ENCODE peak calls at places on chromosomes 6 and 20, in six cellular contexts. V, T, Q, K, U and P are unnamed samples.

GRCh38 chr20:10603971-10604864 is 69.6 kb downstream of the JAG1 start:
- DNase-seq in K (no peak), U (no peak), T (peak), V (no peak), Q (peak), P (peak)

GRCh38 chr6:45576648-45577624 is 199.2 kb upstream of the SUPT3H start:
- DNase-seq in K (peak), U (no peak), V (no peak), Q (no peak), T (no peak), P (no peak)

GRCh38 chr6:90187437-90188049 is 109.1 kb downstream of the BACH2 start:
- DNase-seq in U (no peak), T (no peak), K (no peak), V (no peak), Q (no peak), P (no peak)

GRCh38 chr6:30687659-30688431 is 1.4 kb upstream of the PPP1R18 start:
- DNase-seq in K (peak), V (no peak), Q (no peak), T (no peak), U (peak), P (no peak)

GRCh38 chr6:10341605-10342004 is 73.3 kb downstream of the TFAP2A start:
- DNase-seq in K (no peak), U (no peak), V (no peak), T (no peak), Q (no peak), P (no peak)

GRCh38 chr6:32254761-32255211 is 30.9 kb upstream of the NOTCH4 start:
- DNase-seq in U (no peak), Q (no peak), K (no peak), V (no peak), T (peak), P (no peak)

GRCh38 chr6:126027601-126028000 is 41.3 kb downstream of the TRMT11 start:
- DNase-seq in T (no peak), U (no peak), V (no peak), K (no peak), Q (no peak), P (no peak)

GRCh38 chr6:169172435-169172834 is 81.2 kb downstream of the THBS2 start:
- DNase-seq in T (no peak), Q (no peak), K (no peak), U (peak), V (no peak), P (no peak)

GRCh38 chr20:47191074-47191673 is 165.3 kb downstream of the ZMYND8 start:
- DNase-seq in U (no peak), Q (no peak), K (no peak), T (no peak), V (no peak), P (no peak)

GRCh38 chr6:3729603-3730344 is 21.7 kb downstream of the PXDC1 start:
- DNase-seq in U (no peak), K (no peak), Q (no peak), V (no peak), T (no peak), P (no peak)

GRCh38 chr6:162251257-162251656 is 476.3 kb downstream of the PRKN start:
- DNase-seq in V (no peak), K (peak), T (no peak), U (peak), Q (peak), P (no peak)

GRCh38 chr6:144510859-144511258 is 225.7 kb downstream of the UTRN start:
- DNase-seq in Q (no peak), U (no peak), K (no peak), T (no peak), V (no peak), P (no peak)

GRCh38 chr20:44141873-44142272 is 45.1 kb downstream of the JPH2 start:
- DNase-seq in V (no peak), U (no peak), K (no peak), T (no peak), Q (no peak), P (no peak)

GRCh38 chr6:42696526-42697267 is 25.7 kb downstream of the PRPH2 start:
- DNase-seq in U (no peak), T (no peak), V (no peak), Q (no peak), K (no peak), P (no peak)

GRCh38 chr6:166955121-166955864 is 1.1 kb downstream of the RNASET2 start:
- DNase-seq in T (peak), U (peak), V (no peak), Q (no peak), K (peak), P (no peak)

GRCh38 chr20:2942439-2942838 is 69.2 kb downstream of the PTPRA start:
- DNase-seq in K (no peak), T (no peak), V (no peak), U (no peak), Q (no peak), P (peak)

GRCh38 chr6:5851261-5851757 is 155.4 kb downstream of the NRN1 start:
- DNase-seq in T (peak), U (no peak), K (no peak), V (no peak), Q (no peak), P (peak)

GRCh38 chr6:5053864-5054426 is 31.2 kb upstream of the PPP1R3G start:
- DNase-seq in U (no peak), T (no peak), K (no peak), Q (no peak), V (no peak), P (no peak)

GRCh38 chr6:1604347-1604990 is 5.2 kb upstream of the FOXC1 start:
- DNase-seq in Q (peak), V (no peak), U (peak), T (no peak), K (peak), P (peak)

GRCh38 chr6:112205521-112206458 is 48.6 kb downstream of the LAMA4 start:
- DNase-seq in T (no peak), U (no peak), K (no peak), V (no peak), Q (no peak), P (peak)

GRCh38 chr6:25833136-25833535 is 1.3 kb upstream of the SLC17A1 start:
- DNase-seq in U (no peak), K (no peak), T (no peak), V (no peak), Q (peak), P (no peak)

GRCh38 chr20:53735536-53736050 is 142.0 kb upstream of the ZNF217 start:
- DNase-seq in V (no peak), K (no peak), U (peak), Q (no peak), T (peak), P (peak)

GRCh38 chr6:6362051-6362450 is 41.6 kb upstream of the F13A1 start:
- DNase-seq in Q (no peak), V (no peak), U (peak), K (no peak), T (no peak), P (no peak)

GRCh38 chr20:25145131-25145530 is 50.4 kb upstream of the ENTPD6 start:
- DNase-seq in U (no peak), T (no peak), K (no peak), V (no peak), Q (no peak), P (no peak)

GRCh38 chr20:34709836-34710567 is 5.9 kb downstream of the TP53INP2 start:
- DNase-seq in U (peak), Q (no peak), V (no peak), K (no peak), T (peak), P (peak)

GRCh38 chr6:14286144-14286543 is 168.6 kb downstream of the CD83 start:
- DNase-seq in T (peak), V (no peak), K (no peak), Q (no peak), U (no peak), P (no peak)

GRCh38 chr6:106448000-106448426 is 87.5 kb downstream of the CRYBG1 start:
- DNase-seq in U (peak), Q (no peak), T (no peak), K (no peak), V (peak), P (no peak)

GRCh38 chr20:37311710-37312355 is 22.4 kb downstream of the MANBAL start:
- DNase-seq in Q (no peak), V (no peak), K (no peak), T (no peak), U (no peak), P (no peak)

GRCh38 chr6:116190550-116190949 is 63.3 kb downstream of the TSPYL4 start:
- DNase-seq in U (no peak), V (no peak), T (no peak), K (no peak), Q (no peak), P (no peak)

GRCh38 chr6:155031091-155031490 is 36.0 kb downstream of the TIAM2 start:
- DNase-seq in V (no peak), K (no peak), U (no peak), T (no peak), Q (no peak), P (no peak)

GRCh38 chr6:165732696-165733486 is 69.8 kb upstream of the PDE10A start:
- DNase-seq in U (no peak), V (no peak), K (no peak), T (no peak), Q (no peak), P (no peak)

GRCh38 chr6:169970306-169970988 is 219.0 kb downstream of the ERMARD start:
- DNase-seq in U (no peak), K (no peak), V (no peak), T (no peak), Q (no peak), P (no peak)

GRCh38 chr20:60304026-60304590 is 345.9 kb downstream of the CDH26 start:
- DNase-seq in K (no peak), T (no peak), V (no peak), Q (no peak), U (no peak), P (no peak)

GRCh38 chr6:42403415-42403814 is 48.3 kb downstream of the TRERF1 start:
- DNase-seq in T (no peak), V (no peak), Q (no peak), K (no peak), U (no peak), P (no peak)

GRCh38 chr6:141988954-141989705 is 143.6 kb upstream of the GJE1 start:
- DNase-seq in U (peak), K (peak), T (peak), Q (peak), V (no peak), P (peak)

GRCh38 chr6:3410385-3411360 is 46.2 kb downstream of the SLC22A23 start:
- DNase-seq in U (peak), T (no peak), K (peak), Q (peak), V (no peak), P (peak)

GRCh38 chr6:144195671-144196070 is 45.4 kb downstream of the STX11 start:
- DNase-seq in U (no peak), Q (no peak), T (no peak), V (no peak), K (no peak), P (no peak)

GRCh38 chr6:163240556-163240955 is 174.0 kb upstream of the QKI start:
- DNase-seq in Q (no peak), K (no peak), V (no peak), U (no peak), T (no peak), P (no peak)

DNA sequence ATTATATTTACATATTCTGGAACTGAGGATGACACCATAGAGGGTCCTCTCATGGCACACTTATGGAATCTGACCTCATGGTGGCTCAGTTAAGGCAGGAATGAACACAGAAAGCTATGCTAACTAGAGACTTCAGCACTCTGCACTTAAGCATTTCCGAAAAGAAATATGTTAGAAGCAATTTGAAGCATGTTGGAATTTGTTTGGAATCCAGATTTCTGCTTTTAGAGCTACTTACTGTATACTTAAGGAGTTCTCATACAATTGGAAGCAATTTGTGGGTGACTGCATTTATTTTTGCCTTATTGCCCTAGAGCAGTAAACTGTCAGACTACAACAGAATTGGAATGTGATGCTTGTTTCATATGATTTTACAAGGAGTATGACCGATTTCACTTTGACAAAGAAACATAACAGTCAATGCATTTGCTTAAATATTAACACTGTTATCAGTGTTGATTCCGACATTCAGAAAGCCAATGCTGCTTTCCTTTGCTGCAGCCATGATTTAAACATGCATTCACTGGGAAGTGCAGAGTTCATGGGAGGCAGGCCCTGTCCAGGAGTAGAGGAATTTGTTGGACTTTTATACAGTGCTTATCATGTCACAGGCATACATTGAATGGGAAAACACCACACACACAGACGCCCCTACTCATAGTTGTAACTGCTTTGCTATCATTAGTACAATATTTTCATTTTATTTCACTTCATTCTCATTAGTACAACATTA is 244.4 kb downstream of the SAMD5 start:
- DNase-seq in Q (peak), U (no peak), T (no peak), K (no peak), V (no peak), P (no peak)
- TF ChIP-seq MAX in Q (no peak), U (no peak), T (no peak), K (no peak), V (no peak), P (no peak)

GRCh38 chr20:48862279-48862678 is 34.5 kb upstream of the PREX1 start:
- DNase-seq in T (no peak), K (no peak), U (no peak), Q (no peak), V (no peak), P (no peak)
- TF ChIP-seq MYC in T (no peak), K (no peak), U (no peak), Q (no peak), V (no peak), P (no peak)

DNA sequence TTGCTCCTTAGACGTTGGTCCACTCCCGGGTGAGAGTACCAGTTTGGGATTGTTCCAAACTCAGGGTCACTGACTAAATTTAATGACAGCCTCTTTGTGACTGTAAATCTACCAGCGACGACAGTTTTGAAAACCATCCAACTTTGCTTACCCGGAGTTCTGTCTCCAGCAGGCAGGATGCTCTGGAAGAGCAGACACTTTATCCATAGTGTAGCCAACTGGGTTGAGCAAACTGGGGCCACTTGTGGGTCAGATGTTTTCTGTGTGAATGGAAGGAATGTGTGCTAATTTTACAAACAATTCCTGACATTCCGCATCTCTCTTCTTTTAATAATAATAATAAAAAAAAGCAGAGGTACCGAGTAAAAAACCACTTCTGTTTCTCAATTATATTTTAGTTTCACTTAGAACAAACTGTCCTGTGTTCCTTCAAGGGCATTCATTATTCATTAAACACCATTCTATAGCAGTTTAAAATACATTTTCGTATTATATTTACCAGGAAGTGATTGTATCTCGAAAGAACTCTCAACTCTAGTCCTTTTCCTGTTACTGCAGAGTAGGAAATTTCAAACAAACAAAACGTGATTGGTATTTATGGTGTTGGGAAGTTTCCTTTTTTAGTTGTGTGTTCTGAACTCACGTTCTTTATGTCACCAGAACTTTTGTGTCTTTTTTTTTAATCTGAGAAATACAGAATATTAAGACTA is 139.7 kb upstream of the BTBD3 start:
- DNase-seq in U (no peak), K (no peak), V (no peak), Q (no peak), T (no peak), P (peak)
- TF ChIP-seq MAX in U (no peak), K (no peak), V (no peak), Q (no peak), T (no peak), P (no peak)

GRCh38 chr6:11711644-11711993 is 67.0 kb downstream of the ADTRP start:
- DNase-seq in Q (no peak), T (no peak), V (peak), U (peak), K (no peak), P (no peak)

GRCh38 chr6:11711994-11712698 is 66.5 kb downstream of the ADTRP start:
- DNase-seq in Q (no peak), V (no peak), T (no peak), K (no peak), U (peak), P (no peak)

GRCh38 chr6:11714798-11715285 is 63.8 kb downstream of the ADTRP start:
- DNase-seq in V (no peak), Q (no peak), U (no peak), K (no peak), T (no peak), P (no peak)

GRCh38 chr6:11712760-11713159 is 65.8 kb downstream of the ADTRP start:
- DNase-seq in V (no peak), U (peak), Q (no peak), K (no peak), T (no peak), P (no peak)

DNA sequence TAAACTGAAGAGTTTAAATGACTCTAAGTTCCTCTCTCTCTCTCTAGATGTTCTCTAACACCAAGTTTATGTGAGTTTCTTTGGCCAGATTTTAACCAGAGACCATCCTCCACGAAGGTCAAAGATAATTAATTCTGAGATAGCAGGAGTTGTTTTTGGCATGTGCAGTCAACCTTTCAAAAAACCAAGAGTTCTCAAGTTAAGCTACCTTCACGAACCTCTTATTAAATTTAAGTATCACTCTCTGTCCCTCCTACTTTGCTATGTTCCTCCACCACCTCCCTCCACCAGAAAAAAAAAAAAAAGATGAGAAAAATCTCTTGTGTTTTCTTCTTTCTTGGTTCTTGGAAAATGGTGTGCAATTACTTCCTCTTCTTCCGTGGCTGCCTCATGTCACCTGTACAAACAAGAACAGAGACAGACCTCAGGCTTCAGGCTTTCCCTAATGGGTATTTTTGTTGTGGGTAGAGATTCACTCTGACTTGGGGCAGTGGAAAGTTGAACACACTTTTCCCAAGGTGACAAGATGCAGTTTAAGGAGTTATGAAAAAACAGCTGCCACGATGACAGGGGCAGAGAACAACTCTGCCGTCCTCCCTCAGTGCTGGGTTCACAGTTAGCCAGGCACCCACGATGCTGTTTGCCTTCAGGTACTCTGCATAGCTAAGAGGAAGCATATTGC is 64.3 kb downstream of the ADTRP start:
- DNase-seq in T (no peak), V (peak), Q (no peak), U (no peak), K (no peak), P (no peak)
- TF ChIP-seq MYC in T (no peak), V (no peak), Q (no peak), U (no peak), K (no peak), P (no peak)

GRCh38 chr20:4084096-4084495 is 68.7 kb upstream of the RNF24 start:
- DNase-seq in T (no peak), K (no peak), Q (no peak), U (no peak), V (no peak), P (no peak)

GRCh38 chr20:4083103-4083864 is 67.9 kb upstream of the RNF24 start:
- DNase-seq in T (no peak), Q (peak), V (no peak), K (no peak), U (no peak), P (no peak)

GRCh38 chr20:4082406-4083102 is 67.2 kb upstream of the RNF24 start:
- DNase-seq in T (no peak), U (peak), V (peak), K (peak), Q (peak), P (no peak)

GRCh38 chr20:4086771-4087677 is 71.7 kb upstream of the RNF24 start:
- DNase-seq in K (no peak), V (no peak), T (no peak), Q (no peak), U (no peak), P (no peak)

GRCh38 chr20:4084721-4085120 is 69.4 kb upstream of the RNF24 start:
- DNase-seq in Q (no peak), U (no peak), T (no peak), K (no peak), V (no peak), P (no peak)
- TF ChIP-seq MAX in Q (no peak), U (no peak), T (no peak), K (no peak), V (no peak), P (no peak)